ENCODE peak calls at places on chromosome 20, in six cellular contexts. M, Q, K, X, Z and U are unnamed samples.
A peak's percentile ranks its signal among the peaks of the same experiment; 100 is the strongest.

GRCh38 chr20:62376112-62377063 is 9.3 kb upstream of the LAMA5 start:
- DNase-seq in M (peak; percentile 81), Q (peak; percentile 77), K (peak; percentile 85), X (no peak), Z (peak; percentile 63), U (no peak)

GRCh38 chr20:59861389-59861788 is 72.0 kb downstream of the SYCP2 start:
- DNase-seq in M (no peak), Q (no peak), K (no peak), X (no peak), Z (no peak), U (no peak)

GRCh38 chr20:13008761-13009681 is at the start of gene SPTLC3:
- DNase-seq in M (no peak), Q (peak; percentile 45), K (peak; percentile 64), X (peak; percentile 38), Z (peak; percentile 52), U (no peak)

GRCh38 chr20:59356662-59357061 is 56.3 kb downstream of the EDN3 start:
- DNase-seq in M (no peak), Q (no peak), K (no peak), X (no peak), Z (no peak), U (no peak)

GRCh38 chr20:48468571-48468970 is 359.2 kb downstream of the PREX1 start:
- DNase-seq in M (no peak), Q (no peak), K (no peak), X (no peak), Z (no peak), U (no peak)

GRCh38 chr20:48733296-48733790 is 94.5 kb downstream of the PREX1 start:
- DNase-seq in M (peak; percentile 39), Q (no peak), K (no peak), X (no peak), Z (no peak), U (no peak)

GRCh38 chr20:18705490-18705889 is 108.1 kb upstream of the SCP2D1 start:
- DNase-seq in M (no peak), Q (no peak), K (no peak), X (no peak), Z (no peak), U (no peak)

GRCh38 chr20:4101271-4101670 is 85.9 kb upstream of the RNF24 start:
- DNase-seq in M (no peak), Q (no peak), K (no peak), X (no peak), Z (no peak), U (no peak)

GRCh38 chr20:17904027-17904426 is 64.6 kb downstream of the SNX5 start:
- DNase-seq in M (no peak), Q (no peak), K (no peak), X (no peak), Z (no peak), U (no peak)

GRCh38 chr20:47950103-47950502 is 164.8 kb upstream of the SULF2 start:
- DNase-seq in M (peak; percentile 20), Q (no peak), K (no peak), X (no peak), Z (peak; percentile 35), U (no peak)

GRCh38 chr20:6533321-6533720 is 234.2 kb upstream of the BMP2 start:
- DNase-seq in M (no peak), Q (no peak), K (no peak), X (no peak), Z (no peak), U (no peak)

GRCh38 chr20:2874456-2874855 is 1.2 kb downstream of the PTPRA start:
- DNase-seq in M (no peak), Q (no peak), K (no peak), X (no peak), Z (no peak), U (no peak)

GRCh38 chr20:36199293-36200257 is 36.7 kb upstream of the AAR2 start:
- DNase-seq in M (peak; percentile 80), Q (peak; percentile 77), K (peak; percentile 89), X (peak; percentile 85), Z (peak; percentile 85), U (peak; percentile 75)

GRCh38 chr20:58818585-58819285 is 32.0 kb downstream of the GNAS-AS1 start:
- DNase-seq in M (no peak), Q (no peak), K (no peak), X (no peak), Z (no peak), U (no peak)

GRCh38 chr20:62808211-62808865 is 3.7 kb downstream of the OGFR start:
- DNase-seq in M (peak; percentile 65), Q (peak; percentile 75), K (peak; percentile 89), X (peak; percentile 55), Z (peak; percentile 77), U (peak; percentile 73)

GRCh38 chr20:23325107-23325506 is 25.5 kb upstream of the NXT1 start:
- DNase-seq in M (no peak), Q (no peak), K (no peak), X (no peak), Z (no peak), U (no peak)

GRCh38 chr20:4987130-4987529 is 14.2 kb downstream of the SLC23A2 start:
- DNase-seq in M (no peak), Q (no peak), K (no peak), X (no peak), Z (no peak), U (no peak)

GRCh38 chr20:59598625-59599310 is 5.6 kb upstream of the PHACTR3 start:
- DNase-seq in M (peak; percentile 42), Q (no peak), K (no peak), X (no peak), Z (no peak), U (peak; percentile 35)

GRCh38 chr20:46027245-46027853 is 1.7 kb upstream of the SLC12A5 start:
- DNase-seq in M (peak; percentile 42), Q (no peak), K (no peak), X (peak; percentile 43), Z (peak; percentile 35), U (no peak)

GRCh38 chr20:36465109-36466080 is 75.9 kb upstream of the MYL9 start:
- DNase-seq in M (peak; percentile 83), Q (no peak), K (peak; percentile 73), X (peak; percentile 76), Z (peak; percentile 48), U (peak; percentile 43)

GRCh38 chr20:61683721-61684120 is 382.0 kb downstream of the TAF4 start:
- DNase-seq in M (no peak), Q (no peak), K (no peak), X (no peak), Z (no peak), U (no peak)

GRCh38 chr20:25277051-25277801 is 29.3 kb downstream of the PYGB start:
- DNase-seq in M (no peak), Q (peak; percentile 32), K (peak; percentile 72), X (peak; percentile 19), Z (peak; percentile 13), U (peak; percentile 54)

DNA sequence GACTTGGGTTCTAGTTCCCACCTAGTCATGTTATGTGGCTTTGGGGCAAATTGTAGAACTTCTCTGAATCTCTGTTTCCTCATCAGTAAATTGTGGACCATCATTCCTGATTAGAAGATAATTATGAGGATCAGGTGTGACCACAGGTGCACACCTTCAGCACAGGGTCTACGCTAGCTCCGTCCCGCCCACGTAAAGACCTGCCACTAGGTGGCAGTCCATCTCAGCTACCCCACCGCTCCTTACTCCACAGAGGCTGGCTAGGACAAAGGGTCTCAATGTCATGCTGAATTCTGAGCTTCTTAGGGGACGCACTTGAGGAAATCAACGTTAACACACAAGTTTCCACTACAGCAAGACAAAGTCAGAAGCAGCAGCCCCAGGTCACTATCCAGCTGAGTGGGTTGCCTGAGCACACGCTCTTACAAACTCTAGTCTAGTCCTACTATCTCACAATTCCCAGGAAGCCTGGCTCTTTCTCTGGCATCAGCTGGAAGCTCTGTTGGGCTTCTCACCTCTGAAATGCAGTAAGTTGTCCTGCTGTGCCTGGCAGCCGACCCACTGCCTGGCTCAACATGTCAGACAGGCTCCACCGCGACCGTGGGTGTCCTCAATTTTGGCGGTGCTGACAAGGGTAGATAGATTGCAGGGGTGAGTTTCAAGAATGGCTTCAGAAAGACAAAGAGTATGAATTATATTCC is 2.0 kb upstream of the PLCG1 start:
- DNase-seq in M (peak; percentile 44), Q (peak; percentile 58), K (peak; percentile 72), X (no peak), Z (no peak), U (no peak)
- H3K4me1 ChIP-seq in M (peaks cover 7% of the 10 kb centered on the region), Q (no peaks in the 10 kb centered on the region), K (peaks cover 11% of the 10 kb centered on the region), X (peaks cover 27% of the 10 kb centered on the region), Z (peaks cover 13% of the 10 kb centered on the region), U (peaks cover 52% of the 10 kb centered on the region)

GRCh38 chr20:56799187-56799586 is 170.1 kb downstream of the TFAP2C start:
- DNase-seq in M (no peak), Q (no peak), K (no peak), X (no peak), Z (no peak), U (no peak)
- H3K27ac ChIP-seq in M (no peak overlapping the region), Q (no peak overlapping the region), K (no peak overlapping the region), X (no peak overlapping the region), Z (no peak overlapping the region), U (no peak overlapping the region)

DNA sequence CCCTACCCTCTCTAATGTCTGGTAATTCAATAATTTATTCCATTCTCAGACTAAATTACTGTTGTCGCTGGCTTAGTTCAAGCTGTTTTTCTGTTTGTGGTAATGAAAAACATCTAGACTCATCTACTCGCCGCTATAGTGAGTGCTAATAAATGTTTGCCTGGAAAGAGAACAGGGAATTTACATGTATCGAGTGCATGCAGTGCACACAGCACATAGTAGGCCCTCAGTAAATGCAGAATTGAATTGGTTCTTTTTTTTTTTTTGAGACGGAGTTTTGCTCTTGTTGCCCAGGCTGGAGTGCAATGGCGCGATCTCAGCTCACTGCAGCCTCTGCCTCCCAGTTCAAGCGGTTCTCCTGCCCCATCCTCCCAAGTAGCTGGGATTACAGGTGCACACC is 7.7 kb upstream of the NSFL1C start:
- DNase-seq in M (no peak), Q (no peak), K (no peak), X (no peak), Z (no peak), U (no peak)
- H3K4me3 ChIP-seq in M (no peak overlapping the region), Q (no peak overlapping the region), K (no peak overlapping the region), X (no peak overlapping the region), Z (no peak overlapping the region), U (no peak overlapping the region)

GRCh38 chr20:54086444-54087134 is 16.2 kb upstream of the BCAS1 start:
- DNase-seq in M (no peak), Q (no peak), K (no peak), X (no peak), Z (no peak), U (no peak)
- H3K4me1 ChIP-seq in M (peaks cover 53% of the 10 kb centered on the region), Q (no peaks in the 10 kb centered on the region), K (no peaks in the 10 kb centered on the region), X (no peaks in the 10 kb centered on the region), Z (no peaks in the 10 kb centered on the region), U (no peaks in the 10 kb centered on the region)

GRCh38 chr20:57709823-57710799 is at the start of gene PMEPA1:
- DNase-seq in M (peak; percentile 94), Q (peak; percentile 97), K (peak; percentile 97), X (peak; percentile 94), Z (peak; percentile 96), U (peak; percentile 94)
- H3K27ac ChIP-seq in M (peak within 1 kb of the TSS; percentile 98), Q (peak within 1 kb of the TSS; percentile 85), K (peak within 1 kb of the TSS; percentile 84), X (peak within 1 kb of the TSS; percentile 96), Z (peak within 1 kb of the TSS; percentile 57), U (peak within 1 kb of the TSS; percentile 93)